ENCODE peak calls at places on chromosomes 4 and X, in eight cellular contexts. G is natural killer cell; Q is choroid plexus epithelial cell; R is nucleus accumbens; Z is naive thymus-derived CD8-positive, alpha-beta T cell; L is KG1; I is NK-92 treated with Interleukin-12 subunit alpha and Interleukin-12 subunit beta, amount 100 ng/mL, for 24 hours; V is heart right ventricle. W is an unnamed sample.

GRCh38 chr4:7396186-7396585 is 38.5 kb downstream of the PSAPL1 start:
- DNase-seq in G (no peak), Q (no peak), R (no peak), Z (no peak), L (no peak), I (no peak), V (no peak), W (no peak)

GRCh38 chr4:1639299-1639868 is 44.7 kb downstream of the FAM53A start:
- DNase-seq in G (no peak), Q (no peak), R (no peak), Z (no peak), L (no peak), I (no peak), V (no peak), W (no peak)

GRCh38 chrX:151985955-151986354 is 11.5 kb upstream of the GABRE start:
- DNase-seq in G (no peak), Q (peak; percentile 76), R (no peak), Z (no peak), L (no peak), I (no peak), V (no peak), W (no peak)

GRCh38 chr4:164056426-164057142 is 562.1 kb downstream of the TMA16 start:
- DNase-seq in G (no peak), Q (no peak), R (no peak), Z (no peak), L (no peak), I (no peak), V (no peak), W (no peak)

GRCh38 chr4:77819409-77819835 is 254 bp upstream of the CNOT6L start:
- DNase-seq in G (no peak), Q (peak; percentile 17), R (peak; percentile 42), Z (no peak), L (no peak), I (no peak), V (no peak), W (peak; percentile 13)

GRCh38 chr4:111957992-111958391 is 187.3 kb upstream of the FAM241A start:
- DNase-seq in G (no peak), Q (no peak), R (no peak), Z (no peak), L (no peak), I (no peak), V (no peak), W (no peak)

GRCh38 chr4:1516881-1517480 is 110.7 kb upstream of the NKX1-1 start:
- DNase-seq in G (no peak), Q (no peak), R (no peak), Z (no peak), L (no peak), I (no peak), V (no peak), W (no peak)

GRCh38 chr4:96395747-96396146 is 555.9 kb downstream of the PDHA2 start:
- DNase-seq in G (no peak), Q (no peak), R (no peak), Z (no peak), L (no peak), I (no peak), V (no peak), W (no peak)

GRCh38 chrX:2692221-2693122 is 1.4 kb downstream of the CD99 start:
- DNase-seq in G (no peak), Q (peak; percentile 56), R (no peak), Z (no peak), L (no peak), I (no peak), V (peak; percentile 50), W (peak; percentile 50)

GRCh38 chr4:155679343-155679742 is 12.7 kb downstream of the GUCY1A1 start:
- DNase-seq in G (no peak), Q (peak; percentile 8), R (no peak), Z (no peak), L (no peak), I (no peak), V (peak; percentile 20), W (no peak)

GRCh38 chr4:162959056-162959455 is 207.6 kb downstream of the NAF1 start:
- DNase-seq in G (no peak), Q (peak; percentile 45), R (no peak), Z (no peak), L (no peak), I (peak; percentile 4), V (no peak), W (peak; percentile 36)

GRCh38 chr4:136219592-136220125 is 1312.6 kb downstream of the PCDH18 start:
- DNase-seq in G (no peak), Q (no peak), R (no peak), Z (no peak), L (no peak), I (no peak), V (no peak), W (no peak)

GRCh38 chrX:63746278-63746677 is 38.7 kb downstream of the ARHGEF9 start:
- DNase-seq in G (peak; percentile 19), Q (no peak), R (no peak), Z (peak; percentile 45), L (peak; percentile 7), I (peak; percentile 3), V (no peak), W (no peak)

GRCh38 chr4:185004562-185005208 is 13.6 kb upstream of the HELT start:
- DNase-seq in G (no peak), Q (peak; percentile 15), R (peak; percentile 44), Z (no peak), L (no peak), I (no peak), V (peak; percentile 22), W (peak; percentile 75)

GRCh38 chr4:8860096-8860891 is 11.3 kb downstream of the HMX1 start:
- DNase-seq in G (no peak), Q (no peak), R (no peak), Z (no peak), L (no peak), I (no peak), V (no peak), W (peak; percentile 76)

GRCh38 chrX:53456254-53456653 is 22.1 kb upstream of the HSD17B10 start:
- DNase-seq in G (no peak), Q (peak; percentile 37), R (no peak), Z (no peak), L (no peak), I (no peak), V (no peak), W (no peak)

GRCh38 chrX:27599928-27600327 is 9.8 kb downstream of the DCAF8L2 start:
- DNase-seq in G (no peak), Q (peak; percentile 62), R (no peak), Z (no peak), L (no peak), I (no peak), V (no peak), W (no peak)

GRCh38 chr4:67885727-67886126 is 1.9 kb upstream of the TMPRSS11D start:
- DNase-seq in G (no peak), Q (peak; percentile 69), R (no peak), Z (no peak), L (no peak), I (no peak), V (no peak), W (no peak)

GRCh38 chrX:124033821-124034220 is 72.3 kb downstream of the STAG2 start:
- DNase-seq in G (no peak), Q (peak; percentile 38), R (no peak), Z (no peak), L (no peak), I (no peak), V (no peak), W (no peak)

GRCh38 chr4:87679449-87680169 is 29.5 kb downstream of the DMP1 start:
- DNase-seq in G (no peak), Q (peak; percentile 88), R (peak; percentile 13), Z (peak; percentile 20), L (no peak), I (no peak), V (peak; percentile 68), W (peak; percentile 80)

GRCh38 chr4:13504374-13504773 is 20.2 kb upstream of the RAB28 start:
- DNase-seq in G (no peak), Q (no peak), R (no peak), Z (no peak), L (no peak), I (no peak), V (no peak), W (no peak)

GRCh38 chr4:169159614-169160013 is 111.1 kb downstream of the SH3RF1 start:
- DNase-seq in G (no peak), Q (peak; percentile 90), R (no peak), Z (no peak), L (no peak), I (no peak), V (no peak), W (no peak)

GRCh38 chr4:3478446-3479357 is 15.6 kb downstream of the DOK7 start:
- DNase-seq in G (no peak), Q (no peak), R (no peak), Z (no peak), L (no peak), I (no peak), V (no peak), W (no peak)

GRCh38 chrX:37437160-37437559 is 88.0 kb downstream of the PRRG1 start:
- DNase-seq in G (no peak), Q (no peak), R (no peak), Z (no peak), L (no peak), I (no peak), V (no peak), W (no peak)

GRCh38 chr4:159764343-159764952 is 661.6 kb downstream of the RAPGEF2 start:
- DNase-seq in G (no peak), Q (peak; percentile 83), R (no peak), Z (no peak), L (no peak), I (no peak), V (no peak), W (peak; percentile 78)

GRCh38 chr4:108486046-108486445 is 134.3 kb upstream of the RPL34 start:
- DNase-seq in G (no peak), Q (no peak), R (no peak), Z (no peak), L (no peak), I (no peak), V (no peak), W (no peak)

GRCh38 chr4:89338206-89338605 is 30.6 kb upstream of the GPRIN3 start:
- DNase-seq in G (no peak), Q (peak; percentile 37), R (no peak), Z (no peak), L (no peak), I (no peak), V (no peak), W (no peak)

GRCh38 chr4:39730067-39730466 is 32.1 kb downstream of the UBE2K start:
- DNase-seq in G (no peak), Q (no peak), R (no peak), Z (no peak), L (no peak), I (no peak), V (no peak), W (no peak)

GRCh38 chr4:83369825-83370639 is 35.4 kb upstream of the HPSE start:
- DNase-seq in G (no peak), Q (peak; percentile 28), R (no peak), Z (no peak), L (no peak), I (no peak), V (no peak), W (no peak)

GRCh38 chr4:113692809-113693411 is 68.6 kb downstream of the CAMK2D start:
- DNase-seq in G (no peak), Q (no peak), R (no peak), Z (no peak), L (no peak), I (no peak), V (no peak), W (no peak)

GRCh38 chr4:25654031-25654970 is 1.4 kb upstream of the SLC34A2 start:
- DNase-seq in G (no peak), Q (peak; percentile 11), R (no peak), Z (no peak), L (no peak), I (no peak), V (no peak), W (peak; percentile 46)

GRCh38 chr4:172489896-172490295 is 676.7 kb downstream of the GALNTL6 start:
- DNase-seq in G (no peak), Q (no peak), R (no peak), Z (no peak), L (no peak), I (no peak), V (no peak), W (no peak)

GRCh38 chrX:69988955-69989394 is 60.8 kb downstream of the AWAT2 start:
- DNase-seq in G (no peak), Q (peak; percentile 21), R (no peak), Z (no peak), L (no peak), I (no peak), V (peak; percentile 36), W (no peak)

W was measured in GM23338.